ENCODE peak calls at places on chromosomes 13 and 19, in ten cellular contexts. Q is heart right ventricle, Y is body of pancreas, Z is left ventricle myocardium inferior, N is uterus, P is upper lobe of right lung, A is esophagus muscularis mucosa, V is HCT116, J is PC-3, I is dorsolateral prefrontal cortex. K is an unnamed sample.

GRCh38 chr19:35352177-35352447 is 4.4 kb downstream of the FFAR1 start:
- DNase-seq in P (no peak), V (no peak), A (no peak), Q (no peak), Z (no peak), Y (no peak), J (no peak), N (no peak), I (no peak), K (no peak)

GRCh38 chr19:44643605-44644390 is at the start of gene PVR:
- DNase-seq in Y (peak; percentile 71), Z (peak; percentile 78), N (peak; percentile 56), A (no peak), J (peak; percentile 77), Q (peak; percentile 81), I (peak; percentile 55), V (no peak), P (peak; percentile 91), K (no peak)

GRCh38 chr13:40433577-40433976 is 232.9 kb downstream of the FOXO1 start:
- DNase-seq in Y (no peak), J (no peak), P (no peak), Q (no peak), I (no peak), V (no peak), Z (no peak), N (no peak), A (no peak), K (no peak)

GRCh38 chr13:45339399-45339798 is 1.6 kb downstream of the TPT1 start:
- DNase-seq in N (no peak), P (no peak), Q (no peak), J (no peak), I (no peak), A (no peak), Y (no peak), Z (no peak), V (no peak), K (no peak)

GRCh38 chr13:32153056-32153455 is 121.5 kb downstream of the FRY start:
- DNase-seq in A (no peak), P (no peak), V (no peak), Q (no peak), Y (no peak), J (peak; percentile 71), I (no peak), Z (no peak), N (no peak), K (peak; percentile 19)

GRCh38 chr13:77563110-77563509 is 27.6 kb downstream of the SCEL start:
- DNase-seq in N (no peak), Z (no peak), Q (no peak), P (no peak), Y (no peak), V (no peak), I (no peak), J (peak; percentile 54), A (no peak), K (no peak)

GRCh38 chr13:59745395-59745788 is 418.3 kb downstream of the DIAPH3 start:
- DNase-seq in Z (no peak), A (no peak), Q (no peak), V (no peak), Y (no peak), I (no peak), N (no peak), P (no peak), J (no peak), K (no peak)

GRCh38 chr19:39196860-39197562 is at the start of gene NCCRP1:
- DNase-seq in Y (no peak), P (no peak), Z (no peak), N (no peak), V (no peak), Q (no peak), I (no peak), A (no peak), J (no peak), K (no peak)

GRCh38 chr19:48507911-48508439 is 3.7 kb downstream of the LMTK3 start:
- DNase-seq in J (no peak), P (no peak), V (no peak), A (no peak), Y (no peak), Z (no peak), Q (no peak), N (no peak), I (no peak), K (no peak)

GRCh38 chr19:48509467-48510194 is 2.0 kb downstream of the LMTK3 start:
- DNase-seq in Q (no peak), V (no peak), N (no peak), Z (no peak), J (no peak), P (no peak), Y (no peak), A (no peak), I (no peak), K (no peak)

GRCh38 chr19:48502720-48503018 is 9.0 kb downstream of the LMTK3 start:
- DNase-seq in I (no peak), Y (no peak), J (no peak), Q (no peak), V (no peak), Z (no peak), P (no peak), N (no peak), A (no peak), K (no peak)

GRCh38 chr19:48508729-48509310 is 2.8 kb downstream of the LMTK3 start:
- DNase-seq in A (no peak), Y (no peak), P (no peak), J (no peak), N (no peak), Z (no peak), V (no peak), Q (no peak), I (no peak), K (no peak)

GRCh38 chr19:48506138-48506733 is 5.4 kb downstream of the LMTK3 start:
- DNase-seq in Z (no peak), V (no peak), Y (no peak), N (no peak), Q (no peak), I (no peak), A (no peak), J (peak; percentile 50), P (no peak), K (no peak)
- TF ChIP-seq CTCF in Z (peak; percentile 44), V (peak; percentile 96), Y (no peak), N (peak; percentile 21), Q (peak; percentile 14), I (peak; percentile 37), A (peak; percentile 34), J (peak; percentile 62), P (peak; percentile 44), K (peak; percentile 31)

DNA sequence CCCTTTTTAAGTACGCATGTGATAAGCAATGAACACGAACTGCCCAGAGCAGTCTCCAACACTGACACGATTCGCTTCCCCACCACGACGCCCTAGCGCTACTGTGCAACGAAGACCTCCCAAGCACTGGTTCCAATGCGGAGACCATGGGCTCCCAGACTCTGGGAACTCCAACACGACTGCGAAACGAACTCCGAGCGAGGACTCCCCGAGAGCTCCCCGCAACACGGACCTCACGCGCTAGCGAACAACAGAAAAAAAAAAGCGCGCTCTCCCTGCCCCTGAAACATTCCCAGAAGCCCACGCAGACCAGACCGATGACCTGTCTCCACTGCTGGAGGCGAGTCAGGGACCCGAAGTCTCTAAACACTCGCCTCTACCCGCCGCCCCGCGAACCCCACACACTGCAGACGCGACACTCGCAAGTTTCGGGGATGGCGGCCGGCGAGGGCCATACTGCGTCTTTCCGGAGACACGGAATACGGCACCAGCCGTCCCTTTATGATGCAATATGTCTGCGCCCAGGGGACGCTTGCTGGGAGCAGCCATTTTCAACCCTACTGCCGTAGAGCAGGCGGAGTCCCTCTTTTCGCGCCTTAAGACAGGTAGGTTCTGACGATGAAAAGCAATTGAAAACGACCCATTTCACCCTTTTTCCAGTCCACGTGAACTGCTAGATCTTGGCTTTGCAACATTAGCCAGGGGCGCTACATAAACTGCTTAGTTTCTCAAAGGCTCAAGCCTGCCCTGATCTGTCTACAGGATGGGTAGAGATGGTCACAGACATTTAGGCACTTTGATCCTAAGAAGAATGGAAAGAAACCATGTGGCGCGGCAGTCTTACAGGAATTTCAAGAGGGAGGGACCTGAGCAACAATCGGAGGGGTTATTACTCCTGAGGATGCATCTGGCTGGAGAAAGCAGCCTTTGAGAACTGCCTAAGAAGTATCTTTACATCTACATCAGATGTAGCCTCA is at the start of gene ZNF577:
- DNase-seq in A (peak; percentile 93), N (peak; percentile 86), Z (peak; percentile 93), Y (peak; percentile 89), Q (peak; percentile 91), P (peak; percentile 87), I (peak; percentile 87), J (no peak), V (no peak), K (peak; percentile 51)
- H3K4me3 ChIP-seq in A (peak within 1 kb of the TSS; percentile 66), N (peak within 1 kb of the TSS; percentile 64), Z (peak within 1 kb of the TSS; percentile 74), Y (peak within 1 kb of the TSS; percentile 52), Q (peak within 1 kb of the TSS; percentile 55), P (peak within 1 kb of the TSS; percentile 58), I (peak within 1 kb of the TSS; percentile 38), J (no peak within 1 kb of the TSS), V (no peak within 1 kb of the TSS), K (peak within 1 kb of the TSS; percentile 85)

GRCh38 chr19:52139291-52140076 is at the start of gene ZNF616:
- DNase-seq in Z (peak; percentile 98), Y (peak; percentile 99), N (peak; percentile 97), Q (peak; percentile 99), P (peak; percentile 99), J (peak; percentile 96), V (peak; percentile 85), A (peak; percentile 99), I (peak; percentile 94), K (peak; percentile 40)
- TF ChIP-seq CTCF in Z (peak; percentile 87), Y (peak; percentile 81), N (peak; percentile 78), Q (peak; percentile 72), P (peak; percentile 78), J (peak; percentile 90), V (peak; percentile 69), A (peak; percentile 86), I (peak; percentile 65), K (peak; percentile 91)

GRCh38 chr19:30223866-30224688 is 148.1 kb upstream of the ZNF536 start:
- DNase-seq in N (no peak), I (no peak), Q (no peak), V (no peak), Y (no peak), J (no peak), A (no peak), Z (no peak), P (no peak), K (no peak)

GRCh38 chr19:30221176-30221575 is 151.0 kb upstream of the ZNF536 start:
- DNase-seq in V (no peak), J (no peak), Q (no peak), N (no peak), Y (no peak), Z (no peak), I (no peak), A (no peak), P (no peak), K (no peak)

GRCh38 chr19:30224689-30225606 is 147.2 kb upstream of the ZNF536 start:
- DNase-seq in A (no peak), N (no peak), Y (no peak), J (no peak), P (no peak), I (no peak), Q (no peak), V (no peak), Z (no peak), K (no peak)

GRCh38 chr19:30222993-30223865 is 149.0 kb upstream of the ZNF536 start:
- DNase-seq in J (no peak), Z (no peak), A (no peak), I (no peak), Q (no peak), N (no peak), P (no peak), Y (no peak), V (no peak), K (no peak)

DNA sequence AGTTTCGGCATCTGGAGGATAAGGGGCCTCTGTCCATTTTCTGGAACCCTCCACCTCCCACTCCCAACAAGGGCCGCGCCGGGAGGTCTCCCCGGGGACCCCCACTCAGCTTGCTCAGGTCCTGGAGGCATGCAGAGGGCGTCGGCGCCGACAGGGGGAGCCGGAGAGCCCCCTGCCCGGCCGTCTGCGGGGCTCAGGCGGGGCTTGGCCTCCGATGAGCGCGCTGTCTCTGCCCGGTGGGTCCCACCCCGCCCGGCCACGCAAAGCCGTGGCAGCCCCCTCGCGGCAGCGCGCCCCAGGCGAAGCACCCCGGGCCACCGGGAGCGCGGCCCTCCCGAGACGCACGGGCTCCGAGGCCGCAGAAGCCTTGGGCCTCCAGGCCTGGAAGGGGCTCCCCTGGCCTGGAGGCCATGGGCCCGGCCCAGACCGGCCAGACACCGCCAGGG is 149.7 kb upstream of the ZNF536 start:
- DNase-seq in N (no peak), J (no peak), P (no peak), V (no peak), Q (peak; percentile 29), Y (peak; percentile 25), A (no peak), Z (no peak), I (no peak), K (no peak)
- H3K4me3 ChIP-seq in N (no peak overlapping the region), J (no peak overlapping the region), P (no peak overlapping the region), V (no peak overlapping the region), Q (no peak overlapping the region), Y (no peak overlapping the region), A (peak overlapping the region; percentile 19), Z (peak overlapping the region; percentile 50), I (no peak overlapping the region), K (no peak overlapping the region)

K was measured in AG04449.